ENCODE peak calls at places on chromosomes 16 and 17, in ten cellular contexts. Y is psoas muscle; B is upper lobe of right lung; Q is CD8-positive, alpha-beta T cell; I is tibial nerve; T is body of pancreas; F is ovary; U is CD4-positive, alpha-beta memory T cell; S is astrocyte; O is neural progenitor cell. G is an unnamed sample.

GRCh38 chr16:14275934-14276333 is 204.8 kb downstream of the MRTFB start:
- DNase-seq in Y (no peak), B (no peak), Q (no peak), I (no peak), T (no peak), F (no peak), U (no peak), S (no peak), O (no peak), G (no peak)

GRCh38 chr17:1999557-2000251 is 25.4 kb downstream of the RTN4RL1 start:
- DNase-seq in Y (peak; percentile 60), B (peak; percentile 74), Q (no peak), I (no peak), T (peak; percentile 80), F (peak; percentile 68), U (no peak), S (no peak), O (peak; percentile 79), G (no peak)

GRCh38 chr16:82876951-82877350 is 250.2 kb downstream of the CDH13 start:
- DNase-seq in Y (no peak), B (no peak), Q (no peak), I (no peak), T (no peak), F (no peak), U (no peak), S (no peak), O (no peak), G (no peak)

GRCh38 chr17:2180768-2181167 is 122.8 kb downstream of the SMG6 start:
- DNase-seq in Y (no peak), B (no peak), Q (no peak), I (no peak), T (no peak), F (no peak), U (no peak), S (no peak), O (no peak), G (no peak)

GRCh38 chr17:30290696-30291570 is 811 bp downstream of the BLMH start:
- DNase-seq in Y (peak; percentile 28), B (peak; percentile 73), Q (peak; percentile 32), I (no peak), T (peak; percentile 51), F (peak; percentile 18), U (peak; percentile 49), S (no peak), O (peak; percentile 79), G (peak; percentile 20)

GRCh38 chr16:89910717-89911354 is 7.8 kb upstream of the MC1R start:
- DNase-seq in Y (no peak), B (no peak), Q (no peak), I (no peak), T (no peak), F (no peak), U (peak; percentile 26), S (no peak), O (no peak), G (no peak)

GRCh38 chr17:80772906-80773242 is 218.8 kb upstream of the CHMP6 start:
- DNase-seq in Y (no peak), B (no peak), Q (no peak), I (no peak), T (no peak), F (no peak), U (no peak), S (no peak), O (no peak), G (no peak)

GRCh38 chr17:65218261-65218660 is 81.1 kb downstream of the RGS9 start:
- DNase-seq in Y (no peak), B (no peak), Q (no peak), I (no peak), T (no peak), F (no peak), U (no peak), S (no peak), O (no peak), G (no peak)

GRCh38 chr17:35345445-35345925 is 27.9 kb downstream of the SLFN11 start:
- DNase-seq in Y (no peak), B (no peak), Q (no peak), I (no peak), T (no peak), F (no peak), U (no peak), S (no peak), O (peak; percentile 26), G (no peak)

GRCh38 chr17:35342207-35342744 is 31.1 kb downstream of the SLFN11 start:
- DNase-seq in Y (no peak), B (no peak), Q (no peak), I (no peak), T (no peak), F (no peak), U (no peak), S (no peak), O (no peak), G (no peak)

GRCh38 chr17:35344262-35344661 is 29.2 kb downstream of the SLFN11 start:
- DNase-seq in Y (no peak), B (no peak), Q (no peak), I (no peak), T (no peak), F (no peak), U (no peak), S (no peak), O (no peak), G (no peak)

GRCh38 chr17:35338230-35338629 is 35.2 kb downstream of the SLFN11 start:
- DNase-seq in Y (no peak), B (no peak), Q (no peak), I (no peak), T (no peak), F (no peak), U (no peak), S (no peak), O (no peak), G (no peak)

GRCh38 chr17:35341465-35341992 is 31.9 kb downstream of the SLFN11 start:
- DNase-seq in Y (no peak), B (no peak), Q (no peak), I (no peak), T (no peak), F (no peak), U (peak; percentile 67), S (no peak), O (no peak), G (peak; percentile 5)
- H3K9me3 ChIP-seq in Y (no peaks in the 10 kb centered on the region), B (no peaks in the 10 kb centered on the region), Q (no peaks in the 10 kb centered on the region), I (no peaks in the 10 kb centered on the region), T (no peaks in the 10 kb centered on the region), F (no peaks in the 10 kb centered on the region), U (no peaks in the 10 kb centered on the region), S (no peaks in the 10 kb centered on the region), O (no peaks in the 10 kb centered on the region), G (no peaks in the 10 kb centered on the region)

GRCh38 chr16:15647615-15648014 is 2.4 kb upstream of the NDE1 start:
- DNase-seq in Y (no peak), B (no peak), Q (no peak), I (no peak), T (no peak), F (no peak), U (no peak), S (no peak), O (no peak), G (no peak)

GRCh38 chr16:15642557-15643452 is at the start of gene MARF1:
- DNase-seq in Y (peak; percentile 99), B (peak; percentile 100), Q (peak; percentile 100), I (peak; percentile 98), T (peak; percentile 100), F (peak; percentile 99), U (peak; percentile 99), S (peak; percentile 87), O (peak; percentile 98), G (peak; percentile 98)

GRCh38 chr16:15641753-15642556 is 999 bp downstream of the MARF1 start:
- DNase-seq in Y (no peak), B (no peak), Q (no peak), I (no peak), T (no peak), F (no peak), U (no peak), S (no peak), O (no peak), G (no peak)

GRCh38 chr16:15643453-15644305 is 725 bp upstream of the MARF1 start:
- DNase-seq in Y (no peak), B (no peak), Q (peak; percentile 29), I (no peak), T (peak; percentile 31), F (peak; percentile 23), U (no peak), S (peak; percentile 30), O (no peak), G (no peak)

DNA sequence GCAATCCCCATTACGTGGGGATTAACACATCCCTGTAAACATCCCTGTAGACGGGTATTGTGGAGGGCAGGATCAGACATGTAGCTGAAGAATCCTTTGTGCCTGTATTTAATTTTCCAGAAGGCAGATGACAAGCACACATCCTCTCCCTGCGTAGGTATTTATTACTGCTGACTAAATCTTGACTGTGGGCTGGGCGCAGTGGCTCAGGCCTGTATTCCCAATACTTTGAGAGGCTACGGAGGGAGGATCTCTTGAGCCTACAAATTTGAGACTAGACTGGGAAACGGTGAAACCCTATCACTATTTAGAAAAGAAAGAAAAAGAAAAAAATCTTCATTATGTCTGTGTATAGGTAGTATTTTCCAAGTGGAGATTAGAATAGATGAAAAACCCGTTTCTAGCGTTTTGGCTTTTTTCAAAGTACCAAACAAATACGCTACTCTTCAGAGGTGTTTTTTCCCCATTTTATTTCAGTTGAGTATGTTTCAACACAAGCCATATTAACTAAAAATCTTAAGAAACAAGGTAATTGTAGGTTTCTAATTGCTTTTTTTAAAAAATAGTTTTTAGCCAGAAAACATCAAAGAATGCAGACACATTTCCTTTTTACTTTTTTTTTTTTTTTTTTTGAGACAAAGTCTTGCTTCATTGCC is 1.5 kb upstream of the MARF1 start:
- DNase-seq in Y (no peak), B (no peak), Q (no peak), I (no peak), T (no peak), F (no peak), U (no peak), S (no peak), O (peak; percentile 42), G (no peak)
- H3K4me3 ChIP-seq in Y (no peak overlapping the region), B (no peak overlapping the region), Q (no peak overlapping the region), I (no peak overlapping the region), T (no peak overlapping the region), F (no peak overlapping the region), U (no peak overlapping the region), S (peak overlapping the region; percentile 15), O (peak overlapping the region; percentile 94), G (no peak overlapping the region)

DNA sequence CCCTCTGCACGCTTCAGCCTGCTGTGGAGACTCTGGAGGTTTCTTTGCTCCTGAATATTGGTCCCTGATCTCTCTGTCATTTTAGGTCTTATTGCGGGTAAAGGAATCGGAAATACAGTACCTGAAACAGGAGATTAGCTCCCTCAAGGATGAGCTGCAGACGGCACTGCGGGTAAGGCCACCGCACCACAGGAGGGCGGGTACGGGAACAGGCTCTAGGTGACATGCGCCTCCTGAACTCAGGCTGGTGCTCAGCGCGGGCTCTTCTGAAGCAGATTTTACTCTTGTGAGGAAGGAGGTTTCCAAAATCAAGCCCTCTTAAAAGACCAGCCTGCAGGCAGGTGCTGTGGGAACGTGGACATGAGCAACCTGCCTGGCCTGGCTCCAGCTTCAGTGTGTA is 29.8 kb downstream of the PLD6 start:
- DNase-seq in Y (no peak), B (no peak), Q (no peak), I (no peak), T (no peak), F (no peak), U (peak; percentile 51), S (no peak), O (no peak), G (peak; percentile 53)
- H3K27ac ChIP-seq in Y (no peak overlapping the region), B (no peak overlapping the region), Q (peak overlapping the region; percentile 14), I (no peak overlapping the region), T (no peak overlapping the region), F (no peak overlapping the region), U (peak overlapping the region; percentile 71), S (no peak overlapping the region), O (no peak overlapping the region), G (peak overlapping the region; percentile 70)

DNA sequence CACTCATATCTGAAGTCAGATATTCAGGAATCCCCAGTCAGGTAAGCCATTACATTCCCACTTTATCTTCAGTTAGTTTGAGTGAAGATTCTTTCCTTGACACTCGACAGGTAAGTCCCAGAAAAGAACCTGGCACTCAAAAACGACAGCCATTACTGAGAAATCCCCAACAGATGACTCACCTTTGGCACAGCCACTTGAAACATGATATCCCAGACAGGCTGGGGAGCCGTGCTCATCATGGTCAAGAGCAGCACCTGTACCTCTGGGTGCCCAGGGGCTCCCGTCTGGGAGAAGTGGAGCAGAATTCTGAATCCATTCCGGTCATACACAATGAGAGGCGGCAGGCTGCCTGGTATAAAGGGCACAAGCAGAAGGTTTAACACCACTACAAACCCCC is 16.8 kb upstream of the COG7 start:
- DNase-seq in Y (no peak), B (no peak), Q (no peak), I (no peak), T (peak; percentile 44), F (no peak), U (no peak), S (peak; percentile 26), O (no peak), G (no peak)
- H3K9me3 ChIP-seq in Y (no peaks in the 10 kb centered on the region), B (no peaks in the 10 kb centered on the region), Q (no peaks in the 10 kb centered on the region), I (no peaks in the 10 kb centered on the region), T (no peaks in the 10 kb centered on the region), F (no peaks in the 10 kb centered on the region), U (no peaks in the 10 kb centered on the region), S (no peaks in the 10 kb centered on the region), O (no peaks in the 10 kb centered on the region), G (no peaks in the 10 kb centered on the region)

G was measured in naive thymus-derived CD4-positive, alpha-beta T cell.